ENCODE peak calls at places on chromosomes 4 and X, in eight cellular contexts. R is heart left ventricle; M is fibroblast of lung; L is amniotic stem cell; A is choroid plexus epithelial cell; V is stimulated activated CD8-positive, alpha-beta memory T cell treated with anti-CD3 and anti-CD28 coated beads, Interleukin-2, amount 100 ng/mL, for 48 hours; C is activated CD8-positive, alpha-beta T cell treated with anti-CD3 and anti-CD28 coated beads, Interleukin-2, amount 10 ng/mL, durations not matched to agents 7 days and 5 days; E is effector memory CD4-positive, alpha-beta T cell. H is an unnamed sample.

GRCh38 chrX:65674351-65674893 is 7.0 kb downstream of the MSN start:
- DNase-seq in A (no peak), E (no peak), R (no peak), C (peak; percentile 51), L (no peak), V (no peak), M (no peak), H (no peak)

GRCh38 chr4:103012085-103012484 is 7.4 kb downstream of the SLC9B1 start:
- DNase-seq in M (peak; percentile 82), A (peak; percentile 94), V (no peak), E (no peak), R (no peak), L (no peak), C (no peak), H (no peak)

GRCh38 chr4:161929966-161930365 is 233.8 kb downstream of the FSTL5 start:
- DNase-seq in E (no peak), L (no peak), R (no peak), M (no peak), V (no peak), C (no peak), A (peak; percentile 45), H (no peak)

GRCh38 chrX:1535241-1536041 is 1.5 kb downstream of the P2RY8 start:
- DNase-seq in A (no peak), C (peak; percentile 77), V (peak; percentile 24), M (no peak), R (peak; percentile 30), L (no peak), E (no peak), H (peak; percentile 55)

GRCh38 chr4:168304744-168305459 is 13.7 kb downstream of the DDX60 start:
- DNase-seq in R (no peak), M (peak; percentile 73), L (peak; percentile 5), A (peak; percentile 21), C (no peak), E (no peak), V (no peak), H (no peak)

GRCh38 chr4:81604683-81605082 is 133.0 kb upstream of the RASGEF1B start:
- DNase-seq in L (no peak), A (no peak), R (no peak), V (no peak), M (no peak), E (no peak), C (no peak), H (no peak)

GRCh38 chr4:43373201-43373600 is 480.7 kb downstream of the GRXCR1 start:
- DNase-seq in C (no peak), L (no peak), R (no peak), A (no peak), V (no peak), E (no peak), M (no peak), H (no peak)

GRCh38 chr4:177308842-177309524 is 691 bp upstream of the NEIL3 start:
- DNase-seq in R (no peak), V (no peak), M (no peak), L (no peak), A (no peak), E (no peak), C (peak; percentile 39), H (no peak)

GRCh38 chrX:110743679-110744340 is 51.8 kb downstream of the CHRDL1 start:
- DNase-seq in L (no peak), V (no peak), E (no peak), A (no peak), M (peak; percentile 48), R (no peak), C (no peak), H (no peak)

GRCh38 chr4:7334521-7335275 is 100.0 kb downstream of the PSAPL1 start:
- DNase-seq in E (no peak), L (no peak), C (no peak), R (no peak), V (no peak), A (no peak), M (no peak), H (peak; percentile 48)

GRCh38 chr4:114287079-114287696 is 307.7 kb upstream of the ARSJ start:
- DNase-seq in L (no peak), V (no peak), C (no peak), R (no peak), M (no peak), E (no peak), A (no peak), H (no peak)

GRCh38 chr4:110793890-110794588 is 171.2 kb upstream of the PITX2 start:
- DNase-seq in E (no peak), R (no peak), C (no peak), L (no peak), V (no peak), M (peak; percentile 15), A (no peak), H (no peak)

GRCh38 chr4:80113615-80114014 is 40.6 kb upstream of the ANTXR2 start:
- DNase-seq in V (no peak), E (no peak), M (no peak), L (no peak), R (no peak), C (no peak), A (no peak), H (no peak)

GRCh38 chr4:112946127-112946526 is 103.3 kb upstream of the ANK2 start:
- DNase-seq in R (no peak), L (no peak), M (no peak), V (no peak), A (no peak), E (no peak), C (no peak), H (no peak)

GRCh38 chrX:45400380-45400779 is 199.7 kb upstream of the DIPK2B start:
- DNase-seq in M (peak; percentile 46), C (no peak), L (no peak), R (no peak), V (no peak), A (peak; percentile 78), E (no peak), H (no peak)

GRCh38 chr4:58188313-58188712 is 1078.1 kb upstream of the IGFBP7 start:
- DNase-seq in R (no peak), C (no peak), L (no peak), A (no peak), M (no peak), E (no peak), V (no peak), H (no peak)